ENCODE peak calls at places on chromosomes 7 and 10, in six cellular contexts. A is Calu3, W is RWPE1, X is NCI-H1694 treated with DMSO at 0.1 percent for 48 hours, D is dermis blood vessel endothelial cell, I is GM18507. Z is an unnamed sample.
A peak's percentile ranks its signal among the peaks of the same experiment; 100 is the strongest.

GRCh38 chr7:50329775-50330174 is 25.3 kb downstream of the IKZF1 start:
- DNase-seq in W (no peak), I (no peak), A (no peak), D (no peak), X (no peak), Z (no peak)

GRCh38 chr10:14016011-14016536 is 314.6 kb downstream of the FRMD4A start:
- DNase-seq in X (no peak), D (peak; percentile 80), I (no peak), W (no peak), A (no peak), Z (no peak)

GRCh38 chr10:14873090-14873760 is 5.4 kb upstream of the SUV39H2 start:
- DNase-seq in A (no peak), X (no peak), I (no peak), D (peak; percentile 28), W (no peak), Z (no peak)

GRCh38 chr10:5628798-5629788 is 37.3 kb downstream of the ASB13 start:
- DNase-seq in D (peak; percentile 20), W (no peak), I (no peak), X (no peak), A (no peak), Z (no peak)

GRCh38 chr7:100627238-100627549 is 14.2 kb downstream of the TFR2 start:
- DNase-seq in X (no peak), A (no peak), W (no peak), I (no peak), D (no peak), Z (no peak)

GRCh38 chr7:7765422-7765821 is 47.0 kb upstream of the RPA3 start:
- DNase-seq in A (peak; percentile 45), W (peak; percentile 52), X (no peak), I (peak; percentile 38), D (no peak), Z (no peak)

GRCh38 chr7:57203161-57203791 is 71.0 kb upstream of the ZNF479 start:
- DNase-seq in X (no peak), D (no peak), W (no peak), I (no peak), A (no peak), Z (no peak)

GRCh38 chr10:8042864-8043568 is 11.5 kb upstream of the GATA3 start:
- DNase-seq in I (no peak), X (no peak), A (no peak), D (no peak), W (no peak), Z (no peak)

GRCh38 chr10:27890971-27891370 is 107.9 kb downstream of the ODAD2 start:
- DNase-seq in X (no peak), A (no peak), W (no peak), D (no peak), I (no peak), Z (no peak)

GRCh38 chr10:13099144-13099665 is 758 bp upstream of the OPTN start:
- DNase-seq in A (peak; percentile 31), I (peak; percentile 52), X (peak; percentile 70), D (peak; percentile 49), W (peak; percentile 50), Z (peak; percentile 63)

GRCh38 chr7:69373171-69374035 is 224.9 kb upstream of the AUTS2 start:
- DNase-seq in D (no peak), A (no peak), X (no peak), I (no peak), W (no peak), Z (peak; percentile 67)

GRCh38 chr10:52654201-52654600 is 118.4 kb downstream of the MBL2 start:
- DNase-seq in W (no peak), D (no peak), A (no peak), X (no peak), I (no peak), Z (no peak)

GRCh38 chr10:21681156-21681555 is 147.1 kb downstream of the MLLT10 start:
- DNase-seq in D (no peak), A (no peak), I (no peak), W (peak; percentile 26), X (no peak), Z (no peak)

GRCh38 chr10:114755537-114755936 is 66.0 kb upstream of the FHIP2A start:
- DNase-seq in X (no peak), I (no peak), A (no peak), D (no peak), W (no peak), Z (no peak)

Z was measured in A673.